ENCODE peak calls at places on chromosomes 12 and 14, in ten cellular contexts. C, I, B, E, Z, O, K, R, U and S are unnamed samples.
A peak's percentile ranks its signal among the peaks of the same experiment; 100 is the strongest.

GRCh38 chr14:104738375-104739019 is 14.4 kb upstream of the SIVA1 start:
- DNase-seq in C (no peak), I (no peak), B (no peak), E (no peak), Z (no peak), O (no peak), K (no peak), R (no peak), U (no peak), S (no peak)

GRCh38 chr14:72528059-72528950 is 365.6 kb downstream of the DPF3 start:
- DNase-seq in C (no peak), I (no peak), B (peak; percentile 67), E (no peak), Z (no peak), O (no peak), K (no peak), R (no peak), U (no peak), S (no peak)

GRCh38 chr12:4910502-4911315 is 1.0 kb downstream of the KCNA1 start:
- DNase-seq in C (peak; percentile 20), I (no peak), B (no peak), E (no peak), Z (no peak), O (no peak), K (no peak), R (no peak), U (peak; percentile 39), S (no peak)

GRCh38 chr12:131378861-131379665 is 331.8 kb upstream of the SFSWAP start:
- DNase-seq in C (no peak), I (no peak), B (no peak), E (peak; percentile 61), Z (no peak), O (no peak), K (no peak), R (no peak), U (no peak), S (no peak)

GRCh38 chr12:96234591-96235496 is 40.7 kb downstream of the ELK3 start:
- DNase-seq in C (no peak), I (no peak), B (no peak), E (no peak), Z (no peak), O (no peak), K (no peak), R (no peak), U (no peak), S (no peak)

GRCh38 chr12:95208678-95209077 is 8.6 kb downstream of the FGD6 start:
- DNase-seq in C (no peak), I (no peak), B (no peak), E (no peak), Z (no peak), O (no peak), K (no peak), R (no peak), U (no peak), S (no peak)

GRCh38 chr12:77064891-77065360 is 443 bp downstream of the E2F7 start:
- DNase-seq in C (peak; percentile 70), I (no peak), B (no peak), E (no peak), Z (no peak), O (no peak), K (peak; percentile 42), R (no peak), U (peak; percentile 60), S (no peak)

GRCh38 chr12:87953257-87953860 is 75.8 kb downstream of the C12orf50 start:
- DNase-seq in C (peak; percentile 56), I (no peak), B (peak; percentile 71), E (no peak), Z (peak; percentile 72), O (peak; percentile 15), K (peak; percentile 5), R (no peak), U (peak; percentile 71), S (peak; percentile 29)

GRCh38 chr12:89861086-89861485 is 152.4 kb upstream of the ATP2B1 start:
- DNase-seq in C (no peak), I (no peak), B (peak; percentile 26), E (no peak), Z (peak; percentile 68), O (no peak), K (no peak), R (no peak), U (no peak), S (no peak)

GRCh38 chr12:82714427-82714826 is 27.7 kb downstream of the TMTC2 start:
- DNase-seq in C (no peak), I (no peak), B (no peak), E (no peak), Z (no peak), O (no peak), K (no peak), R (no peak), U (no peak), S (no peak)

GRCh38 chr12:82705774-82706173 is 19.1 kb downstream of the TMTC2 start:
- DNase-seq in C (no peak), I (no peak), B (no peak), E (no peak), Z (no peak), O (no peak), K (no peak), R (no peak), U (no peak), S (no peak)

GRCh38 chr12:82708056-82708455 is 21.4 kb downstream of the TMTC2 start:
- DNase-seq in C (no peak), I (no peak), B (no peak), E (no peak), Z (no peak), O (no peak), K (no peak), R (no peak), U (no peak), S (no peak)

DNA sequence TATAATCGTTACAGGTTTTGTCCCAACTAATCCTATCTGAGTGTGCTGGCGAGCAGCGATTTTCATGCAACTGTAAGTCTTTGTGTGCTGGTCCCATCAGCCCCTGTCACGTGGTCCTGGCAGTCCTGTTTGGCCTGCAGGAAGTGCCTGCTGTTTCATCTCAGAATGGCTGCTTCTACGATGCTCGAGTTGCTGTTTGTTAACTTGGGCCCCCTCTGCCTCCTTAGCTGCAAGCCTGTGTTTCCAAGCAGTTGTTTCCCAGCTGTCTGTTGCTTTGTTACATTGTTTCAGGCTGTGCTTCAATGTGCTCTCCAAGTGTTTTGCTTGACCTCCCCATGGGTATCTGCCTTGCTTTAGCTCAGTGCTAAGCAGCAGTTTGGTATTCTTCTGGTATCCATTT is 21.8 kb downstream of the TMTC2 start:
- DNase-seq in C (peak; percentile 64), I (no peak), B (no peak), E (no peak), Z (no peak), O (no peak), K (no peak), R (no peak), U (peak; percentile 53), S (no peak)
- H3K4me1 ChIP-seq in C (peaks cover 21% of the 10 kb centered on the region), I (no peaks in the 10 kb centered on the region), B (no peaks in the 10 kb centered on the region), E (no peaks in the 10 kb centered on the region), Z (no peaks in the 10 kb centered on the region), O (no peaks in the 10 kb centered on the region), K (no peaks in the 10 kb centered on the region), R (no peaks in the 10 kb centered on the region), U (peaks cover 19% of the 10 kb centered on the region), S (no peaks in the 10 kb centered on the region)

DNA sequence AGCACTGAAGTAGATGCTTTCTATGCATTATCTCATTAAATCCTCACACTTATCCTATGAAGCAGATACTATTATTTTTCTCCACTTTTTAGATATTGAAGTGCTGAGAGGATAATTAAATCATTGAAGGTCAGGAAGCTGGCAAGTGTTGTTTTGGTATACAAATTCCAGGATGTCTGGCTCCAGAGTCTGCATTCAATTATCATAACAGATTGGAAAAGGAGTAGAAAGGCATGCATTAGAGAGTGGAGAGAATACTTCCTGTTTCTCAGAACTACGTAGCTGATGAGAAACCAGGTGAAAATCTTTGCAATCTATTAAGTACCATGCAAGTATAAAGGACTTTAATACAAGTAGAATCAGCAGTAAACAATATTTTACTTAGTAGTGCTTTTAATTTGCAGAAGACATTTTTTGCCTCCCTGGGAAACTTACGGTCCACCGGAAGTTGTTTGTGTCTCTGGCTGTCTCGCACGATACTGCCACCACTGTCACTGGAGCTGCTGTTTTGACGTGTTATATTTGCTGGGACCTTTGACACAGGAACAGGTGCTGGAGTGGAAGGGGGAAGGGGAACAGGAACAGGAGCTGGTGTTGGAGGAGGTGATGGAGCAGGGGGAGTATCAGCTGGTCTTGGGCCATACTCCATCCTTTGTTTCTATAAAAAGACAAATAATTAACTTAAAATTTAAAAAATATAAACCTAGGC is 158.0 kb downstream of the EPS8 start:
- DNase-seq in C (no peak), I (no peak), B (no peak), E (no peak), Z (no peak), O (no peak), K (no peak), R (no peak), U (no peak), S (no peak)
- H3K4me1 ChIP-seq in C (peaks cover 22% of the 10 kb centered on the region), I (no peaks in the 10 kb centered on the region), B (peaks cover 17% of the 10 kb centered on the region), E (peaks cover 16% of the 10 kb centered on the region), Z (peaks cover 68% of the 10 kb centered on the region), O (peaks cover 54% of the 10 kb centered on the region), K (no peaks in the 10 kb centered on the region), R (peaks cover 59% of the 10 kb centered on the region), U (peaks cover 14% of the 10 kb centered on the region), S (peaks cover 16% of the 10 kb centered on the region)

DNA sequence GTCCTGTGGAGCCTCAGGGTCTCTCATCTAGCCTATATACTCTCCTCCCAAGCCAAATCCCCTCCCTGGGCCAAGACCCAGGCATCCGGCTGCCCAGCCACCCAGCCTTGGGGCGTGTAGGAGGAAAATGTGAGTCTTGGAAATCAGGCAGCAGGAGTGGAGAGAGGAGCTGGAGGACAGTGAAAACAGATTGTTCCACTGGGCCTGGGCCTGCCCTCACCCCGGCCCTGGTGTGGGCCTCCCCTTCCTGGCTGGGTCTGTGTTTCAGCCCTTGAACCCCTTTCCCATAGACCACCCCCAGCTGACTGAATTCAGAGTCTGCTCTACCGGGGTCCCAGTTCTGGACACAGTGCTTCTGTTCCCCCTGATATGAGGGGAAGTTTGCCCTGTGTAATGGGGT is 6.7 kb downstream of the ITGA5 start:
- DNase-seq in C (no peak), I (no peak), B (no peak), E (no peak), Z (no peak), O (no peak), K (no peak), R (no peak), U (no peak), S (no peak)
- H3K4me1 ChIP-seq in C (peaks cover 8% of the 10 kb centered on the region), I (peaks cover 80% of the 10 kb centered on the region), B (peaks cover 34% of the 10 kb centered on the region), E (peaks cover 69% of the 10 kb centered on the region), Z (peaks cover 49% of the 10 kb centered on the region), O (peaks cover 8% of the 10 kb centered on the region), K (peaks cover 38% of the 10 kb centered on the region), R (peaks cover 68% of the 10 kb centered on the region), U (peaks cover 4% of the 10 kb centered on the region), S (peaks cover 37% of the 10 kb centered on the region)

DNA sequence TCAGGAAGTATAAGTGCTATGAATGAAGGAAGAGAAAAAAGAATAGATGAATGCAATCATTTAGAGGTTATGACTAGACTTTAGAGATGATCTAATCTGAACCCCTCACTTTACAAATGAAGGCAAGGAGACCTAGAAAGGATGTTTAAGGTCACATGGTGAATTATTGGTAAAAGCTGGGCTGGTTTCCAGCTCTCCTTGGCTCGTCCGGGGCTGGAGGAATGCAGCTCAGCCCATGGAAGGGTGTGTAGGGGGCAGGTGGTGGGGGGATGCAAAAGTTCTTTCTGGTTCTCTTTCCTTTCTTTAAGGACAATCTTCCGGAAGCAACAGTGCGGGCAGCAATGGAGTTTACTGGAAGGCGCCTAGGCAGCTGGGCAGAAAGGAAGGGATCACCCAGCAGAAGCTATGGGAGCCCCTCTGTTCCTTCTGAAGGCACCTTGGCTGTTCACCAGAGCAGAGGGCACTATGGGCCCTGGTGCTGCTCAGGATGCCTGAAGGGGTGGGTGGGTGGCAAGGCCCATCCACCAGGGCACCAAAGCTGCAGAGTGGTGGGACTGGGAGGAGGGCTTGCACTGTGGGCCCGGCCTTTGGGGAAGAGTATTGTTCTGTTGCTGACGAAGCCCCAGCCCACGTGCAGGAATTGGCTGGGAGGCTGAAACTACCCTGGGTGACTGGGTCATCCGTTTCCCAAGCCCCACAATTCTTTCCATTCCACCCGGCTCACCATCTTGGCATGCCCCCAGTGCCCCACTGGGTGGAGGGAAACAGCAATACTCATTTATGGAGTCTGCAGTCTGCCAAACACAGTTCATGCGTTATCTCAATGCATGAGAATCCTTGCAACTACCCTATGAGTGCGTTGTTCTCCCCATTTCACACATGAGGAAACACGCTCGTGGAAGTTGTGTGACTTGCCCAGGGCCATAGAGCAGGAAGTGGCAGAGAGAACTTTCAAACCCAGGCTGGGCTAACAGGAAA is 78.2 kb downstream of the IRF2BPL start:
- DNase-seq in C (no peak), I (no peak), B (peak; percentile 44), E (no peak), Z (no peak), O (no peak), K (no peak), R (no peak), U (no peak), S (no peak)
- H3K4me1 ChIP-seq in C (peaks cover 22% of the 10 kb centered on the region), I (peaks cover 42% of the 10 kb centered on the region), B (peaks cover 30% of the 10 kb centered on the region), E (peaks cover 66% of the 10 kb centered on the region), Z (peaks cover 94% of the 10 kb centered on the region), O (peaks cover 87% of the 10 kb centered on the region), K (peaks cover 24% of the 10 kb centered on the region), R (peaks cover 69% of the 10 kb centered on the region), U (peaks cover 47% of the 10 kb centered on the region), S (peaks cover 27% of the 10 kb centered on the region)